ENCODE peak calls at places on chromosomes 6 and 20, in eight cellular contexts. A, P, N, R, Q, O, Z and U are unnamed samples.

GRCh38 chr6:44416103-44416502 is 28.6 kb downstream of the CDC5L start:
- DNase-seq in A (no peak), P (peak; percentile 52), N (no peak), R (no peak), Q (no peak), O (no peak), Z (no peak), U (no peak)

GRCh38 chr20:36135821-36136220 is 18.7 kb upstream of the EPB41L1 start:
- DNase-seq in A (no peak), P (no peak), N (peak; percentile 0), R (no peak), Q (no peak), O (no peak), Z (no peak), U (no peak)

GRCh38 chr20:63947638-63948456 is 8.4 kb downstream of the UCKL1 start:
- DNase-seq in A (no peak), P (no peak), N (peak; percentile 82), R (no peak), Q (no peak), O (no peak), Z (peak; percentile 51), U (no peak)

GRCh38 chr20:41428285-41428684 is 61.7 kb upstream of the EMILIN3 start:
- DNase-seq in A (no peak), P (peak; percentile 87), N (no peak), R (no peak), Q (no peak), O (no peak), Z (no peak), U (no peak)

GRCh38 chr20:51953731-51954340 is 151.5 kb upstream of the SALL4 start:
- DNase-seq in A (no peak), P (no peak), N (no peak), R (no peak), Q (no peak), O (peak; percentile 23), Z (no peak), U (no peak)

GRCh38 chr6:33091957-33092356 is 16.2 kb downstream of the HLA-DPB1 start:
- DNase-seq in A (no peak), P (peak; percentile 13), N (no peak), R (peak; percentile 43), Q (peak; percentile 51), O (peak; percentile 77), Z (peak; percentile 61), U (peak; percentile 67)

GRCh38 chr6:143721642-143722041 is 43.9 kb downstream of the PHACTR2 start:
- DNase-seq in A (no peak), P (no peak), N (no peak), R (no peak), Q (no peak), O (no peak), Z (no peak), U (no peak)

GRCh38 chr20:59434950-59435349 is 134.5 kb downstream of the EDN3 start:
- DNase-seq in A (no peak), P (no peak), N (no peak), R (no peak), Q (no peak), O (no peak), Z (no peak), U (no peak)

GRCh38 chr6:113414511-113414910 is 442.6 kb upstream of the MARCKS start:
- DNase-seq in A (no peak), P (peak; percentile 88), N (no peak), R (peak; percentile 37), Q (no peak), O (peak; percentile 6), Z (no peak), U (peak; percentile 9)

GRCh38 chr6:139344186-139344963 is 30.1 kb downstream of the CITED2 start:
- DNase-seq in A (no peak), P (no peak), N (no peak), R (no peak), Q (no peak), O (no peak), Z (no peak), U (no peak)

GRCh38 chr20:35991142-35991771 is 22.9 kb downstream of the CNBD2 start:
- DNase-seq in A (no peak), P (peak; percentile 51), N (no peak), R (no peak), Q (peak; percentile 29), O (peak; percentile 31), Z (no peak), U (peak; percentile 32)

GRCh38 chr20:64038579-64039292 is 2.8 kb downstream of the C20orf204 start:
- DNase-seq in A (peak; percentile 92), P (peak; percentile 65), N (peak; percentile 92), R (peak; percentile 88), Q (peak; percentile 98), O (peak; percentile 90), Z (peak; percentile 77), U (peak; percentile 70)

GRCh38 chr6:121521164-121521555 is 85.7 kb downstream of the GJA1 start:
- DNase-seq in A (no peak), P (no peak), N (no peak), R (no peak), Q (no peak), O (no peak), Z (no peak), U (no peak)

GRCh38 chr20:58877374-58878360 is 25.2 kb downstream of the GNAS start:
- DNase-seq in A (no peak), P (no peak), N (no peak), R (no peak), Q (no peak), O (no peak), Z (no peak), U (peak; percentile 31)

GRCh38 chr6:99603421-99604160 is 3.0 kb upstream of the PRDM13 start:
- DNase-seq in A (peak; percentile 47), P (no peak), N (peak; percentile 72), R (no peak), Q (peak; percentile 53), O (peak; percentile 29), Z (no peak), U (peak; percentile 81)

GRCh38 chr6:163356324-163356723 is 58.2 kb upstream of the QKI start:
- DNase-seq in A (no peak), P (peak; percentile 89), N (no peak), R (peak; percentile 56), Q (no peak), O (no peak), Z (no peak), U (no peak)

GRCh38 chr6:5191722-5192121 is 69.0 kb downstream of the LYRM4 start:
- DNase-seq in A (no peak), P (no peak), N (no peak), R (no peak), Q (no peak), O (no peak), Z (no peak), U (no peak)

GRCh38 chr20:10653593-10654288 is 20.1 kb downstream of the JAG1 start:
- DNase-seq in A (no peak), P (peak; percentile 76), N (no peak), R (no peak), Q (no peak), O (peak; percentile 31), Z (no peak), U (peak; percentile 73)

GRCh38 chr20:10217517-10218410 is 866 bp upstream of the SNAP25 start:
- DNase-seq in A (no peak), P (peak; percentile 84), N (peak; percentile 85), R (peak; percentile 35), Q (peak; percentile 58), O (no peak), Z (no peak), U (peak; percentile 80)

GRCh38 chr20:33352258-33353012 is 48.9 kb downstream of the CDK5RAP1 start:
- DNase-seq in A (no peak), P (no peak), N (no peak), R (no peak), Q (no peak), O (no peak), Z (no peak), U (no peak)

GRCh38 chr6:15985354-15985995 is 143.4 kb upstream of the MYLIP start:
- DNase-seq in A (no peak), P (no peak), N (no peak), R (no peak), Q (no peak), O (no peak), Z (no peak), U (no peak)

GRCh38 chr20:39258253-39258652 is 296.1 kb downstream of the DHX35 start:
- DNase-seq in A (no peak), P (no peak), N (no peak), R (no peak), Q (no peak), O (no peak), Z (peak; percentile 23), U (no peak)
- TF ChIP-seq CTCF in A (no peak), P (no peak), N (no peak), R (no peak), Q (no peak), O (no peak), Z (no peak), U (no peak)

DNA sequence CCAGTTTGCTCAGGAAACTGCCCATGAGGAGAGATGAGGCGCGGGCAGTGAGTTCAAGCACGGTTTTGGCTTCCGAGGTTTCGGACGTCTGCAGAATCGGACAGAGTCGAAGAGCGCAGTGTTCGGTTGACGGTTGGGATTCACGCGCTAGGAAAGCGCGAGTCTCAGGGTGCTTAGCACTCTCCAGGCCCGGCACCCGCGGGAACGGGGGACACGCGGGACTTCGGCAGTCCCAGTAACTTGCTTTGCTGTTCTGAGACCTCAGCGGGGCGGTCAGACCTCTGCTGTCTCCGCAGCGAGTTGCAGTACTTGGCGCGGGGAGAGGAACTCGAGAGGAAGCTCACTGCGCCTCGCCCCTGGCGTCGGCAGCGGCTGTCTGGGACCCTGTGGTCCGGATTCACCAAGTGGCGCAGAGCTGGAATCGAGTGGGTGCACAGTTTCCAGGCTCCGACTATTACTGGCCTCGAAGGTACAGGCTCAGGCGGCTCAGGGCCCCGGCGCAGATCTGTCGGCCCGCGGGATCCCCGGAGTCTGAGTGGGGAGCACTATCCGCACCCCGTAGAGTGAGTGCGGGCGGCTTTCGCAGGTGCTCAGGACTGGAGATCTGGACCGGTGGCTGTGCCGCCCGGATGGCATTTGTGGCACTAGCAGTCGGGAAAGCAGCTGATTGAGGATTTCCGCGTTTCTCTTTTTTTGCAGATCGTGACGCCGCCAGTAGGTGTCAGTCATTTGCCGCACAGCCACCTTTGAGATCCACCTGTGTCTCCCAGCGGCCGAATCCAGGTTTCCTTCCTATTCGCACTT is at the start of gene POM121L2:
- DNase-seq in A (peak; percentile 66), P (peak; percentile 63), N (peak; percentile 75), R (peak; percentile 65), Q (peak; percentile 72), O (peak; percentile 77), Z (peak; percentile 57), U (peak; percentile 84)
- TF ChIP-seq CTCF in A (peak; percentile 85), P (peak; percentile 64), N (peak; percentile 68), R (peak; percentile 60), Q (peak; percentile 83), O (peak; percentile 77), Z (peak; percentile 82), U (peak; percentile 97)

GRCh38 chr20:32240220-32240619 is 32.5 kb downstream of the POFUT1 start:
- DNase-seq in A (no peak), P (no peak), N (no peak), R (no peak), Q (no peak), O (no peak), Z (no peak), U (no peak)
- TF ChIP-seq CTCF in A (peak; percentile 5), P (no peak), N (no peak), R (no peak), Q (no peak), O (no peak), Z (no peak), U (peak; percentile 40)

DNA sequence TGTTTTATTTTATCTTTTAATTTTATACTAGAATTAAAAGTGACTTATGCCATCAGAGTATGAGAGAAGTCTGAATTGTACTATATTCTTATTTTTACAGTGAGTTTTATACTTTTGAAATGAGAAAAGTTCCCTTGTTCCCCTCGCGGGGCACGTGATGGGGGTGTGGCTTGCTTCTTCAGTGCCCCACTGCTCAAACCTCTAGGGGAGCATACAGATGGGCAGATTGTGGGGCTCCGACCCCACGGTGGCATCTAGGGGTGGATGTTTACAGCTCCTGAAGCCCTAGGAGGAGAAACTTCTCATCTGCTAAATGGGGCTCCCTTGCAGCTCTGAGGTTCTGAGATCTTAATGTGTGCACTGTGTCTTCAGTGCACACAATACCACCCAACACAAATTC is 11.9 kb upstream of the MAS1L start:
- DNase-seq in A (no peak), P (no peak), N (no peak), R (no peak), Q (no peak), O (no peak), Z (no peak), U (no peak)
- TF ChIP-seq CTCF in A (no peak), P (no peak), N (no peak), R (no peak), Q (no peak), O (no peak), Z (no peak), U (no peak)